ENCODE peak calls at places on chromosomes 5 and 9, in nine cellular contexts. One of them, this sample, is unnamed.

GRCh38 chr5:119405444-119405843 is 46.9 kb upstream of the HSD17B4 start:
- DNase-seq in right lobe of liver: no peak
- DNase-seq in HCT116: no peak
- DNase-seq in iPS DF 6.9: no peak
- DNase-seq in fibroblast of lung: no peak
- DNase-seq in IMR-90: no peak
- DNase-seq in lower lobe of right lung: no peak
- DNase-seq in T-helper 17 cell: no peak
- DNase-seq in H9: no peak
- DNase-seq in this sample: no peak

GRCh38 chr5:15510816-15511215 is 10.8 kb downstream of the FBXL7 start:
- DNase-seq in right lobe of liver: peak; percentile 28
- DNase-seq in HCT116: no peak
- DNase-seq in iPS DF 6.9: no peak
- DNase-seq in fibroblast of lung: peak; percentile 19
- DNase-seq in IMR-90: peak; percentile 16
- DNase-seq in lower lobe of right lung: no peak
- DNase-seq in T-helper 17 cell: no peak
- DNase-seq in H9: no peak
- DNase-seq in this sample: no peak

GRCh38 chr5:172284275-172284971 is 859 bp upstream of the UBTD2 start:
- DNase-seq in right lobe of liver: peak; percentile 44
- DNase-seq in HCT116: no peak
- DNase-seq in iPS DF 6.9: no peak
- DNase-seq in fibroblast of lung: peak; percentile 34
- DNase-seq in IMR-90: no peak
- DNase-seq in lower lobe of right lung: peak; percentile 59
- DNase-seq in T-helper 17 cell: no peak
- DNase-seq in H9: no peak
- DNase-seq in this sample: peak; percentile 38

GRCh38 chr9:75148551-75148950 is 60.2 kb downstream of the OSTF1 start:
- DNase-seq in right lobe of liver: no peak
- DNase-seq in HCT116: no peak
- DNase-seq in iPS DF 6.9: no peak
- DNase-seq in fibroblast of lung: peak; percentile 96
- DNase-seq in IMR-90: peak; percentile 95
- DNase-seq in lower lobe of right lung: no peak
- DNase-seq in T-helper 17 cell: no peak
- DNase-seq in H9: no peak
- DNase-seq in this sample: no peak

GRCh38 chr5:129094924-129095797 is 612 bp downstream of the ISOC1 start:
- DNase-seq in right lobe of liver: peak; percentile 94
- DNase-seq in HCT116: no peak
- DNase-seq in iPS DF 6.9: no peak
- DNase-seq in fibroblast of lung: peak; percentile 29
- DNase-seq in IMR-90: peak; percentile 31
- DNase-seq in lower lobe of right lung: peak; percentile 87
- DNase-seq in T-helper 17 cell: no peak
- DNase-seq in H9: no peak
- DNase-seq in this sample: peak; percentile 22

GRCh38 chr5:169350759-169351240 is 49.9 kb upstream of the SLIT3 start:
- DNase-seq in right lobe of liver: no peak
- DNase-seq in HCT116: peak; percentile 13
- DNase-seq in iPS DF 6.9: no peak
- DNase-seq in fibroblast of lung: peak; percentile 99
- DNase-seq in IMR-90: peak; percentile 89
- DNase-seq in lower lobe of right lung: no peak
- DNase-seq in T-helper 17 cell: no peak
- DNase-seq in H9: no peak
- DNase-seq in this sample: no peak

GRCh38 chr5:132501961-132502931 is 11.7 kb upstream of the IRF1 start:
- DNase-seq in right lobe of liver: peak; percentile 79
- DNase-seq in HCT116: no peak
- DNase-seq in iPS DF 6.9: no peak
- DNase-seq in fibroblast of lung: peak; percentile 45
- DNase-seq in IMR-90: peak; percentile 69
- DNase-seq in lower lobe of right lung: no peak
- DNase-seq in T-helper 17 cell: no peak
- DNase-seq in H9: no peak
- DNase-seq in this sample: no peak

GRCh38 chr5:6583049-6583880 is 49.6 kb downstream of the NSUN2 start:
- DNase-seq in right lobe of liver: peak; percentile 65
- DNase-seq in HCT116: no peak
- DNase-seq in iPS DF 6.9: no peak
- DNase-seq in fibroblast of lung: peak; percentile 27
- DNase-seq in IMR-90: no peak
- DNase-seq in lower lobe of right lung: no peak
- DNase-seq in T-helper 17 cell: no peak
- DNase-seq in H9: peak; percentile 51
- DNase-seq in this sample: peak; percentile 3

GRCh38 chr5:177510567-177511053 is 984 bp upstream of the DOK3 start:
- DNase-seq in right lobe of liver: no peak
- DNase-seq in HCT116: no peak
- DNase-seq in iPS DF 6.9: no peak
- DNase-seq in fibroblast of lung: no peak
- DNase-seq in IMR-90: no peak
- DNase-seq in lower lobe of right lung: peak; percentile 86
- DNase-seq in T-helper 17 cell: no peak
- DNase-seq in H9: no peak
- DNase-seq in this sample: no peak

GRCh38 chr9:136210276-136210675 is 5.3 kb upstream of the LHX3 start:
- DNase-seq in right lobe of liver: no peak
- DNase-seq in HCT116: no peak
- DNase-seq in iPS DF 6.9: no peak
- DNase-seq in fibroblast of lung: no peak
- DNase-seq in IMR-90: no peak
- DNase-seq in lower lobe of right lung: no peak
- DNase-seq in T-helper 17 cell: no peak
- DNase-seq in H9: no peak
- DNase-seq in this sample: no peak

GRCh38 chr5:23649594-23649993 is 142.2 kb downstream of the PRDM9 start:
- DNase-seq in right lobe of liver: no peak
- DNase-seq in HCT116: no peak
- DNase-seq in iPS DF 6.9: no peak
- DNase-seq in fibroblast of lung: no peak
- DNase-seq in IMR-90: no peak
- DNase-seq in lower lobe of right lung: no peak
- DNase-seq in T-helper 17 cell: no peak
- DNase-seq in H9: no peak
- DNase-seq in this sample: no peak

GRCh38 chr5:138408023-138408422 is 30.8 kb upstream of the REEP2 start:
- DNase-seq in right lobe of liver: no peak
- DNase-seq in HCT116: no peak
- DNase-seq in iPS DF 6.9: no peak
- DNase-seq in fibroblast of lung: no peak
- DNase-seq in IMR-90: no peak
- DNase-seq in lower lobe of right lung: no peak
- DNase-seq in T-helper 17 cell: no peak
- DNase-seq in H9: no peak
- DNase-seq in this sample: peak; percentile 83

DNA sequence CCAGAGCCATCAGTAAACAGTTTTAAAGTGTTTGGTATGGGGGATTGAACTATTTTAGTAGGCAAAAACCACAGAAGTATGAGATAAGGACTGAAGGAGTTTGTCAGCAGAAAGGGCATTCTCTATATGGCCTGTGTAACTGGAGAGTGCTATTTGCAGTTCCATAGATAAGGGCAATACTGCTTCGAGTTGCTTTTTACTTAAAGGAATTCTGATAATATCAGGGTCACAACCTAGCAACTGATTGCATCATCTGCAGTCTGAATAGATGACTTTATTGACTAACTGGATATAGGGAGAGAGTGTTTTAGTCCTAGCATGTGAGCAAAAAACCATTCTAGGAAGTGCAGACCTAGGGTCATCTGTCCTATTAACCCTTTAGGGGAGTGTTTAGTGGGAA is 645.2 kb upstream of the PTPRD start:
- DNase-seq in right lobe of liver: no peak
- DNase-seq in HCT116: no peak
- DNase-seq in iPS DF 6.9: no peak
- DNase-seq in fibroblast of lung: no peak
- DNase-seq in IMR-90: no peak
- DNase-seq in lower lobe of right lung: no peak
- DNase-seq in T-helper 17 cell: no peak
- DNase-seq in H9: no peak
- DNase-seq in this sample: no peak
- H3K9me3 ChIP-seq in right lobe of liver: no peaks in the 10 kb centered on the region
- H3K9me3 ChIP-seq in HCT116: peaks cover 3% of the 10 kb centered on the region
- H3K9me3 ChIP-seq in iPS DF 6.9: no peaks in the 10 kb centered on the region
- H3K9me3 ChIP-seq in fibroblast of lung: no peaks in the 10 kb centered on the region
- H3K9me3 ChIP-seq in IMR-90: peaks cover 13% of the 10 kb centered on the region
- H3K9me3 ChIP-seq in lower lobe of right lung: no peaks in the 10 kb centered on the region
- H3K9me3 ChIP-seq in T-helper 17 cell: peaks cover 3% of the 10 kb centered on the region
- H3K9me3 ChIP-seq in H9: no peaks in the 10 kb centered on the region
- H3K9me3 ChIP-seq in this sample: no peaks in the 10 kb centered on the region

DNA sequence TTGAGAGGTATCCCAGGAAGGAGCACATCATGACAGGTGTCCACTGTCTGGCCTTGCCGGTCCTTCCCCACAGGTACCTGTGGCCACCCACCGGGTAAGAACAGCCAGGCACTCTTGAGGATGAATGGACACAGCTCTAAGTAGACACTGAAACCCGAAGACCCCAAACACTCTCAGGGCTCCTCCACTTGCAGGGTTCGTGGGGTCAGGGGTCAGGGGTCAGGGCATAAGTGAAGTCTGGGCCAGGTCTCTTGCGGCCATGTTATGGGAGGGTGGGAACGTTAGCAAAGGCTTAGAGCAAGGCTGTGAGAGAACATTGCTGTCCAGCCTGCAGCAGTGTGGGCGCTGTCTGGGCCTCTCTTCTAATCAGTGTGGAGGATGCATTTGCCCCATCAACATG is 40.0 kb downstream of the MAPK9 start:
- DNase-seq in right lobe of liver: no peak
- DNase-seq in HCT116: no peak
- DNase-seq in iPS DF 6.9: no peak
- DNase-seq in fibroblast of lung: no peak
- DNase-seq in IMR-90: no peak
- DNase-seq in lower lobe of right lung: no peak
- DNase-seq in T-helper 17 cell: no peak
- DNase-seq in H9: no peak
- DNase-seq in this sample: no peak
- H3K9me3 ChIP-seq in right lobe of liver: peaks cover 5% of the 10 kb centered on the region
- H3K9me3 ChIP-seq in HCT116: peaks cover 41% of the 10 kb centered on the region
- H3K9me3 ChIP-seq in iPS DF 6.9: peaks cover 20% of the 10 kb centered on the region
- H3K9me3 ChIP-seq in fibroblast of lung: no peaks in the 10 kb centered on the region
- H3K9me3 ChIP-seq in IMR-90: peaks cover 71% of the 10 kb centered on the region
- H3K9me3 ChIP-seq in lower lobe of right lung: peaks cover 93% of the 10 kb centered on the region
- H3K9me3 ChIP-seq in T-helper 17 cell: peaks cover 21% of the 10 kb centered on the region
- H3K9me3 ChIP-seq in H9: peaks cover 53% of the 10 kb centered on the region
- H3K9me3 ChIP-seq in this sample: peaks cover 24% of the 10 kb centered on the region

GRCh38 chr9:138050472-138051330 is 173.1 kb downstream of the CACNA1B start:
- DNase-seq in right lobe of liver: no peak
- DNase-seq in HCT116: no peak
- DNase-seq in iPS DF 6.9: no peak
- DNase-seq in fibroblast of lung: no peak
- DNase-seq in IMR-90: no peak
- DNase-seq in lower lobe of right lung: no peak
- DNase-seq in T-helper 17 cell: no peak
- DNase-seq in H9: no peak
- DNase-seq in this sample: no peak
- H3K9me3 ChIP-seq in right lobe of liver: no peaks in the 10 kb centered on the region
- H3K9me3 ChIP-seq in HCT116: no peaks in the 10 kb centered on the region
- H3K9me3 ChIP-seq in iPS DF 6.9: no peaks in the 10 kb centered on the region
- H3K9me3 ChIP-seq in fibroblast of lung: no peaks in the 10 kb centered on the region
- H3K9me3 ChIP-seq in IMR-90: peaks cover 64% of the 10 kb centered on the region
- H3K9me3 ChIP-seq in lower lobe of right lung: no peaks in the 10 kb centered on the region
- H3K9me3 ChIP-seq in T-helper 17 cell: no peaks in the 10 kb centered on the region
- H3K9me3 ChIP-seq in H9: no peaks in the 10 kb centered on the region
- H3K9me3 ChIP-seq in this sample: no peaks in the 10 kb centered on the region

GRCh38 chr9:125574136-125574877 is 132.7 kb downstream of the MAPKAP1 start:
- DNase-seq in right lobe of liver: no peak
- DNase-seq in HCT116: no peak
- DNase-seq in iPS DF 6.9: no peak
- DNase-seq in fibroblast of lung: no peak
- DNase-seq in IMR-90: no peak
- DNase-seq in lower lobe of right lung: no peak
- DNase-seq in T-helper 17 cell: no peak
- DNase-seq in H9: no peak
- DNase-seq in this sample: no peak
- H3K9me3 ChIP-seq in right lobe of liver: no peaks in the 10 kb centered on the region
- H3K9me3 ChIP-seq in HCT116: no peaks in the 10 kb centered on the region
- H3K9me3 ChIP-seq in iPS DF 6.9: no peaks in the 10 kb centered on the region
- H3K9me3 ChIP-seq in fibroblast of lung: no peaks in the 10 kb centered on the region
- H3K9me3 ChIP-seq in IMR-90: no peaks in the 10 kb centered on the region
- H3K9me3 ChIP-seq in lower lobe of right lung: no peaks in the 10 kb centered on the region
- H3K9me3 ChIP-seq in T-helper 17 cell: no peaks in the 10 kb centered on the region
- H3K9me3 ChIP-seq in H9: no peaks in the 10 kb centered on the region
- H3K9me3 ChIP-seq in this sample: no peaks in the 10 kb centered on the region

DNA sequence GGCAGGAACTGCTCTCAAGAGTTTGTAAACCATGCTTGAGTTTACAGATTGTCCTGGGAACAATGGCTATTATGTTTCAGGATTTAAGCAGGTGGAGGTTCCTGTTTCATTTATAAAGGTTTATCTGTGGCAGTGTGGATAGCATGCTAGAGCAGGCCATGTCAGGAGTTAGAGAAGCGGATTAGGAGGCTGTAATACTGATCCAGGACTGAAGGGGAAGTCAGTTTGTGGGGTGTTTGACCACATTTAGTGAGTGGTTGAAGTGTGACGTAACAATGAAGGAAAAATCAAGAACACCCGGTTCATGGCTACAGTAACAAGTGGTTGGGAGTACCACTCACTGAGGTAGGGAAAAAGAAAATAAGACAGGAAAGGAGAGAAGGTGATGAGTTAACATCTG is 299.0 kb downstream of the TLR4 start:
- DNase-seq in right lobe of liver: no peak
- DNase-seq in HCT116: no peak
- DNase-seq in iPS DF 6.9: no peak
- DNase-seq in fibroblast of lung: no peak
- DNase-seq in IMR-90: no peak
- DNase-seq in lower lobe of right lung: no peak
- DNase-seq in T-helper 17 cell: no peak
- DNase-seq in H9: no peak
- DNase-seq in this sample: no peak
- H3K9me3 ChIP-seq in right lobe of liver: no peaks in the 10 kb centered on the region
- H3K9me3 ChIP-seq in HCT116: peaks cover 10% of the 10 kb centered on the region
- H3K9me3 ChIP-seq in iPS DF 6.9: no peaks in the 10 kb centered on the region
- H3K9me3 ChIP-seq in fibroblast of lung: no peaks in the 10 kb centered on the region
- H3K9me3 ChIP-seq in IMR-90: peaks cover 6% of the 10 kb centered on the region
- H3K9me3 ChIP-seq in lower lobe of right lung: no peaks in the 10 kb centered on the region
- H3K9me3 ChIP-seq in T-helper 17 cell: peaks cover 3% of the 10 kb centered on the region
- H3K9me3 ChIP-seq in H9: no peaks in the 10 kb centered on the region
- H3K9me3 ChIP-seq in this sample: no peaks in the 10 kb centered on the region

This sample was measured in HAP-1.